ENCODE peak calls at places on chromosomes 7 and 10, in six cellular contexts. One of them, this sample, is unnamed.

GRCh38 chr10:44857363-44858016 is 53.6 kb upstream of the TMEM72 start:
- DNase-seq in transverse colon: peak; percentile 51
- DNase-seq in BE2C: peak; percentile 58
- DNase-seq in thoracic aorta: no peak
- DNase-seq in tibial nerve: peak; percentile 59
- DNase-seq in heart left ventricle: peak; percentile 82
- DNase-seq in this sample: no peak

GRCh38 chr7:121741896-121742295 is 131.1 kb upstream of the PTPRZ1 start:
- DNase-seq in transverse colon: no peak
- DNase-seq in tibial nerve: no peak
- DNase-seq in thoracic aorta: no peak
- DNase-seq in heart left ventricle: no peak
- DNase-seq in BE2C: no peak
- DNase-seq in this sample: no peak

GRCh38 chr7:135742371-135742770 is 6.2 kb downstream of the FAM180A start:
- DNase-seq in BE2C: no peak
- DNase-seq in tibial nerve: no peak
- DNase-seq in thoracic aorta: no peak
- DNase-seq in heart left ventricle: no peak
- DNase-seq in transverse colon: no peak
- DNase-seq in this sample: no peak

GRCh38 chr7:4724648-4725013 is 42.5 kb downstream of the FOXK1 start:
- DNase-seq in tibial nerve: no peak
- DNase-seq in transverse colon: no peak
- DNase-seq in thoracic aorta: no peak
- DNase-seq in BE2C: no peak
- DNase-seq in heart left ventricle: no peak
- DNase-seq in this sample: no peak

GRCh38 chr10:86522385-86522855 is 828 bp upstream of the WAPL start:
- DNase-seq in BE2C: no peak
- DNase-seq in transverse colon: no peak
- DNase-seq in thoracic aorta: no peak
- DNase-seq in heart left ventricle: no peak
- DNase-seq in tibial nerve: no peak
- DNase-seq in this sample: no peak

GRCh38 chr10:17138450-17139062 is 8.9 kb upstream of the CUBN start:
- DNase-seq in transverse colon: no peak
- DNase-seq in tibial nerve: no peak
- DNase-seq in heart left ventricle: no peak
- DNase-seq in thoracic aorta: no peak
- DNase-seq in BE2C: no peak
- DNase-seq in this sample: no peak

GRCh38 chr10:74898201-74898976 is 72.0 kb downstream of the KAT6B start:
- DNase-seq in transverse colon: no peak
- DNase-seq in heart left ventricle: no peak
- DNase-seq in BE2C: no peak
- DNase-seq in thoracic aorta: no peak
- DNase-seq in tibial nerve: no peak
- DNase-seq in this sample: no peak

GRCh38 chr7:8168336-8168735 is 93.6 kb downstream of the ICA1 start:
- DNase-seq in heart left ventricle: no peak
- DNase-seq in BE2C: no peak
- DNase-seq in transverse colon: no peak
- DNase-seq in tibial nerve: no peak
- DNase-seq in thoracic aorta: no peak
- DNase-seq in this sample: no peak

GRCh38 chr10:102502029-102502336 is 529 bp downstream of the ACTR1A start:
- DNase-seq in thoracic aorta: peak; percentile 98
- DNase-seq in tibial nerve: peak; percentile 99
- DNase-seq in BE2C: peak; percentile 99
- DNase-seq in transverse colon: peak; percentile 99
- DNase-seq in heart left ventricle: peak; percentile 100
- DNase-seq in this sample: peak; percentile 95

GRCh38 chr10:100510533-100511308 is 8.9 kb downstream of the SEC31B start:
- DNase-seq in transverse colon: no peak
- DNase-seq in heart left ventricle: no peak
- DNase-seq in BE2C: no peak
- DNase-seq in thoracic aorta: no peak
- DNase-seq in tibial nerve: no peak
- DNase-seq in this sample: no peak

DNA sequence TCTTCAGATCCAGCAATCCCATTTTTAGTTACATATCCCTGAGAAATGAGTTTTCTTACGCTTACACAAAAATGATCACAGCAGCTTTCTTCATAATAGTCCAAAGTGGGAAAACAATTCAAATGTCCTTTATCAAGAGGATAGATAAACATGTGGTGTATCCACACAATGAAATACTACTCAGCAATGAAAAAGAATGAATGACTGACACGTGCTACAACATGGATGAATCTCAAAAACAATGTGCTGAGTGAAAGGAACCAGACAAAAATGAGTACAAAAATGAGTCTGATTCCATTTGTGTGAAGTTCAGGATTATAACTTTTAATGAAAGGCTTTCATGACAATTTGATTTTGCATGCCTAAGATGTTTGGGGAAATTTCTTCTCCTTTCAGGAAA is 139.1 kb downstream of the WNT2 start:
- DNase-seq in heart left ventricle: no peak
- DNase-seq in transverse colon: no peak
- DNase-seq in BE2C: no peak
- DNase-seq in thoracic aorta: no peak
- DNase-seq in tibial nerve: no peak
- DNase-seq in this sample: no peak
- H3K4me3 ChIP-seq in heart left ventricle: no peak overlapping the region
- H3K4me3 ChIP-seq in transverse colon: no peak overlapping the region
- H3K4me3 ChIP-seq in BE2C: no peak overlapping the region
- H3K4me3 ChIP-seq in thoracic aorta: no peak overlapping the region
- H3K4me3 ChIP-seq in tibial nerve: no peak overlapping the region
- H3K4me3 ChIP-seq in this sample: no peak overlapping the region

DNA sequence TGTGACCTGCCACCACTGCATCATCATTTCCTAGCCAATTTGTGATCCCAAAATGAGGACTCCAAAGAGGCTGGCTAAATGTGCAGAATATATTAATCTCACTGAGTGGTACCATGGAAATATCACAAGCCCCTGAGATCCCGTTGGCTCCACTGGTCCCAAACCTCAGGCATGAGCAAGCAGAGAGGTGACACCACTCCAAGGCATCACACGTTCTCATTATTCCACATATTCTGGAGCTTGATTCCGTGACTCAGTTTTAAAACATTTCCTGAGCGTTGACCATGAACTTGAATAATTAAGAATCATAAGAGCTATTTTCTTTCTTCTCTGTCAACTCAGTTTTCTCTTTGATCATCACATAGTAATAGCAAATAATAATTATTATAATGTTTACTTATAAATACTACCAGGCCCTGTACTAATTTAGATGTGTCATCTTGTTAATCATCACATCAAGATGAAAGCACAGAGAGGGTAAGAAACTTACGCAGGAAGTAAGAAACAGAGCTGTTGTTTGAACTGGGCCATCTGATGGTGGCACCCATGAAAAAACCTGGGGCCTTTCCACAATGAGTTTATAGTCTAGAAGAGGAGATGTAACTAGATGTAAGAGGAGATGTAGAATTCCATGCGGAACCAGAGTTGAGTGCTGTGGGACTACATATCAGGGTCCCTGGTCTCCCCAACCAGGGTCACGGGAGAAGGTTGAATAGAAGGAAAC is 3.5 kb downstream of the APBB1IP start:
- DNase-seq in heart left ventricle: no peak
- DNase-seq in transverse colon: no peak
- DNase-seq in BE2C: no peak
- DNase-seq in tibial nerve: no peak
- DNase-seq in thoracic aorta: no peak
- DNase-seq in this sample: no peak
- H3K4me1 ChIP-seq in heart left ventricle: no peaks in the 10 kb centered on the region
- H3K4me1 ChIP-seq in transverse colon: no peaks in the 10 kb centered on the region
- H3K4me1 ChIP-seq in BE2C: no peaks in the 10 kb centered on the region
- H3K4me1 ChIP-seq in tibial nerve: no peaks in the 10 kb centered on the region
- H3K4me1 ChIP-seq in thoracic aorta: no peaks in the 10 kb centered on the region
- H3K4me1 ChIP-seq in this sample: peaks cover 14% of the 10 kb centered on the region

GRCh38 chr7:80918406-80918805 is 445 bp downstream of the SEMA3C start:
- DNase-seq in thoracic aorta: no peak
- DNase-seq in heart left ventricle: no peak
- DNase-seq in tibial nerve: no peak
- DNase-seq in transverse colon: no peak
- DNase-seq in BE2C: no peak
- DNase-seq in this sample: no peak

GRCh38 chr7:80922254-80923049 is 3.6 kb upstream of the SEMA3C start:
- DNase-seq in transverse colon: peak; percentile 30
- DNase-seq in BE2C: no peak
- DNase-seq in heart left ventricle: no peak
- DNase-seq in tibial nerve: no peak
- DNase-seq in thoracic aorta: no peak
- DNase-seq in this sample: no peak

GRCh38 chr7:80921130-80921529 is 2.3 kb upstream of the SEMA3C start:
- DNase-seq in heart left ventricle: no peak
- DNase-seq in thoracic aorta: no peak
- DNase-seq in BE2C: no peak
- DNase-seq in transverse colon: no peak
- DNase-seq in tibial nerve: no peak
- DNase-seq in this sample: no peak

GRCh38 chr7:80916770-80917681 is 1.8 kb downstream of the SEMA3C start:
- DNase-seq in transverse colon: no peak
- DNase-seq in heart left ventricle: no peak
- DNase-seq in BE2C: no peak
- DNase-seq in tibial nerve: no peak
- DNase-seq in thoracic aorta: no peak
- DNase-seq in this sample: no peak

DNA sequence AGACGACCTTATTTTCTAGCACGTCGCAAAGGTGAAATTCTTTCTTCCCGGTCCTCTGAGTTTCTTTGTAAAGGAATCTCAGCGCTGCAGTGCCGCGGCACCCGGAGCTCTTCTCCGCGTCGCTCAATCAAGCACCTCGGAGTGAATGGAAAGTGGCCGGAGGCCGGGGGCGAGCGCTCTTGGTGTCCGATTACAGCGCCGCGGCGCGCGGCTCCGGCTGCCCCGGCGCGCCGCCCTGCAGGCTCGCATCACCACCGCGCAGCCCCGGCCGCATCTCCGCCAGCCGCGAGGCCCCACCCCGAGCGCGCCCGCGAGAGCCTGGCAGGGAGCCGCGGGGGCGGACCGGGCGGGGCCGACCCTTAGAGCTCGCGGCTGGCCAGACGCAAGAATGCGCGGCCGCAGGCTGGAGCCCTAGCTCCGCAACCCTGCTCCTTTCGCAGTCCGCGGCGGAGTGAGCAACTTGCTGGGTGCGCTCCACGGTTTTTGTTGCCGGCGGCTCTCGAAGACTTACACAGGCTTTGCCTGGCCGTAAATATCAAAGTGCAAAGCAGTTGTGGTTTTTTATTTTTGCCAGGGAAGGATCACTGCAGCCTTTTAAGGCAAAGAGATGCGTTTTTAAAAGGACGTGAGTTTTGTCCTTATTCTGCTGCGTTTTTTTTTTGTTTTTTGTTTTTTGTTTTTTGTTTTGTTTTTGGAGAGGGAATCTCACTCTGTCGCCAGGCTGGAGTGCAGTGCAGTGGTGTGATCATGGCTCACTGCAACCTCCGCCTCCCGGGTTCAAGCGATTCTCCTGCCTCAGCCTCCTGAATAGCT is at the start of gene SEMA3C:
- DNase-seq in heart left ventricle: peak; percentile 92
- DNase-seq in thoracic aorta: peak; percentile 42
- DNase-seq in BE2C: peak; percentile 93
- DNase-seq in transverse colon: peak; percentile 90
- DNase-seq in tibial nerve: peak; percentile 78
- DNase-seq in this sample: peak; percentile 11
- TF ChIP-seq CTCF in heart left ventricle: no peak
- TF ChIP-seq CTCF in thoracic aorta: no peak
- TF ChIP-seq CTCF in BE2C: peak; percentile 11
- TF ChIP-seq CTCF in transverse colon: no peak
- TF ChIP-seq CTCF in tibial nerve: peak; percentile 14
- TF ChIP-seq CTCF in this sample: no peak

GRCh38 chr7:1160665-1161010 is 642 bp upstream of the ZFAND2A start:
- DNase-seq in thoracic aorta: no peak
- DNase-seq in BE2C: no peak
- DNase-seq in transverse colon: peak; percentile 40
- DNase-seq in tibial nerve: no peak
- DNase-seq in heart left ventricle: peak; percentile 45
- DNase-seq in this sample: no peak

GRCh38 chr7:1164436-1164835 is 4.4 kb upstream of the ZFAND2A start:
- DNase-seq in heart left ventricle: no peak
- DNase-seq in transverse colon: no peak
- DNase-seq in BE2C: no peak
- DNase-seq in tibial nerve: no peak
- DNase-seq in thoracic aorta: no peak
- DNase-seq in this sample: no peak

GRCh38 chr7:1159933-1160664 is at the start of gene ZFAND2A:
- DNase-seq in transverse colon: peak; percentile 99
- DNase-seq in heart left ventricle: peak; percentile 99
- DNase-seq in thoracic aorta: peak; percentile 95
- DNase-seq in tibial nerve: peak; percentile 98
- DNase-seq in BE2C: peak; percentile 100
- DNase-seq in this sample: peak; percentile 88

GRCh38 chr7:1158203-1159126 is 1.5 kb downstream of the ZFAND2A start:
- DNase-seq in heart left ventricle: peak; percentile 10
- DNase-seq in BE2C: no peak
- DNase-seq in tibial nerve: no peak
- DNase-seq in thoracic aorta: no peak
- DNase-seq in transverse colon: no peak
- DNase-seq in this sample: no peak

DNA sequence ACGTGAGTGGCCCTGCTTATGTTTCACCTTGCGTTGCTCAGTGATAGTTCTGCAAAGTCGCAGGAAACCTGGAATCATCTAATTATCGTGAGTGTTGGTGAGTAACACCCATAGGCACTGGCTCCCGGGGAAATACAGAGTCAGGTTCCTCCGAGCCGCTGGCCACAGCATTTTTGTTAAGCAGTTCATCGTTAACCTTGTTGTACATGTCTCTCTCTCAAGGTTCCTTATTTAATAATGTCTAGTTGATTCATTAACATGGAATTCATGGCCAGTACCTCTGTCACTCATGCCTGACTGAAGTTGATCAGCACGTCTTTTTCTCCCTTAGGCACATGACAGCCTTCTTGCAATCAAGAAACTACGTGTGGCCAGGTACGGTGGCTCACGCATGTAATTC is 3.1 kb upstream of the ZFAND2A start:
- DNase-seq in thoracic aorta: no peak
- DNase-seq in tibial nerve: no peak
- DNase-seq in transverse colon: no peak
- DNase-seq in heart left ventricle: no peak
- DNase-seq in BE2C: no peak
- DNase-seq in this sample: no peak
- H3K4me3 ChIP-seq in thoracic aorta: no peak overlapping the region
- H3K4me3 ChIP-seq in tibial nerve: no peak overlapping the region
- H3K4me3 ChIP-seq in transverse colon: no peak overlapping the region
- H3K4me3 ChIP-seq in heart left ventricle: no peak overlapping the region
- H3K4me3 ChIP-seq in BE2C: no peak overlapping the region
- H3K4me3 ChIP-seq in this sample: no peak overlapping the region

DNA sequence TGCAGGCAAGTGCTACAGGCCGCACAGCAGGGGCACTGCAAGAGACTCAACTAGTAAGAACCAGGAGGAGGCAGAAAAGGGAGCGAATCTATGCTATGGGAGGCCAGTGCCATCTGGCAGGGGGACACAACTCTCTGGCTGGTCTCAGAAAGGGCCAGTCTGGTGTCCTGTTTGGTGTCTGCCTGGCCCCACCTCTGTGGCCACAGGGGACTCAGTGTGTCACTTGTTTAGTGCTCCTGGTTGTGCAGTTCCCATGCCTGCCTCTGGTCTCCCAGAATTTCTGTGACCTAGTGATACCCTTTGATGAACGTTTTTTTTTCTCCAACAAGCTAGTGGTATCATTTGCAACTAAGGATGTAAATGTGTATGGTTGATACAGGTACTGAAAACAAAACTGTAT is 59.2 kb upstream of the JCAD start:
- DNase-seq in tibial nerve: no peak
- DNase-seq in heart left ventricle: no peak
- DNase-seq in transverse colon: no peak
- DNase-seq in thoracic aorta: no peak
- DNase-seq in BE2C: peak; percentile 4
- DNase-seq in this sample: no peak
- H3K4me1 ChIP-seq in tibial nerve: no peaks in the 10 kb centered on the region
- H3K4me1 ChIP-seq in heart left ventricle: peaks cover 20% of the 10 kb centered on the region
- H3K4me1 ChIP-seq in transverse colon: no peaks in the 10 kb centered on the region
- H3K4me1 ChIP-seq in thoracic aorta: peaks cover 8% of the 10 kb centered on the region
- H3K4me1 ChIP-seq in BE2C: no peaks in the 10 kb centered on the region
- H3K4me1 ChIP-seq in this sample: no peaks in the 10 kb centered on the region

This sample was measured in esophagus squamous epithelium.